ENCODE peak calls at places on chromosomes 16 and 17, in six cellular contexts. N is GM12878, F is A549, G is HCT116, L is GM23338, X is Panc1. T is an unnamed sample.

GRCh38 chr17:18981642-18982424 is 22.7 kb downstream of the FAM83G start:
- DNase-seq in N (no peak), F (peak), G (peak), L (no peak), X (peak), T (no peak)

GRCh38 chr16:27999687-28000086 is 63.8 kb downstream of the GSG1L start:
- DNase-seq in N (no peak), F (no peak), G (no peak), L (no peak), X (no peak), T (no peak)

GRCh38 chr17:44398692-44399691 is 9.5 kb upstream of the ITGA2B start:
- DNase-seq in N (no peak), F (no peak), G (no peak), L (no peak), X (no peak), T (no peak)

GRCh38 chr16:58038219-58038641 is 12.7 kb downstream of the MMP15 start:
- DNase-seq in N (no peak), F (no peak), G (no peak), L (no peak), X (no peak), T (peak)

GRCh38 chr16:53071748-53072301 is 17.0 kb downstream of the CHD9 start:
- DNase-seq in N (no peak), F (no peak), G (no peak), L (no peak), X (no peak), T (peak)

GRCh38 chr17:21298983-21299519 is 14.5 kb downstream of the MAP2K3 start:
- DNase-seq in N (no peak), F (no peak), G (no peak), L (no peak), X (no peak), T (no peak)

GRCh38 chr17:79630120-79630519 is 19.3 kb upstream of the RBFOX3 start:
- DNase-seq in N (no peak), F (peak), G (no peak), L (no peak), X (no peak), T (peak)

GRCh38 chr16:66511615-66512500 is 38.1 kb downstream of the TK2 start:
- DNase-seq in N (no peak), F (peak), G (peak), L (peak), X (no peak), T (no peak)

GRCh38 chr17:40671282-40671681 is 6.3 kb upstream of the KRT222 start:
- DNase-seq in N (no peak), F (no peak), G (no peak), L (no peak), X (no peak), T (no peak)

GRCh38 chr17:9899280-9900018 is 5.6 kb downstream of the RCVRN start:
- DNase-seq in N (no peak), F (no peak), G (no peak), L (no peak), X (no peak), T (no peak)

GRCh38 chr17:31318298-31319190 is 2.9 kb downstream of the EVI2A start:
- DNase-seq in N (peak), F (no peak), G (no peak), L (peak), X (no peak), T (no peak)

GRCh38 chr17:66580178-66580577 is 254.7 kb upstream of the CACNG5 start:
- DNase-seq in N (no peak), F (peak), G (no peak), L (peak), X (no peak), T (no peak)

GRCh38 chr17:42194133-42194899 is at the start of gene GHDC:
- DNase-seq in N (peak), F (peak), G (peak), L (peak), X (no peak), T (peak)

GRCh38 chr16:20952144-20952797 is 51.7 kb downstream of the LYRM1 start:
- DNase-seq in N (no peak), F (no peak), G (peak), L (peak), X (no peak), T (no peak)

GRCh38 chr17:4440690-4441686 is 7.2 kb downstream of the SPNS3 start:
- DNase-seq in N (no peak), F (no peak), G (no peak), L (no peak), X (no peak), T (peak)

GRCh38 chr17:58005031-58005727 is 1.9 kb downstream of the SRSF1 start:
- DNase-seq in N (no peak), F (peak), G (no peak), L (no peak), X (no peak), T (no peak)

GRCh38 chr17:37755455-37755854 is 10.6 kb upstream of the HNF1B start:
- DNase-seq in N (no peak), F (no peak), G (no peak), L (no peak), X (no peak), T (no peak)

GRCh38 chr17:14119546-14119945 is 50.2 kb downstream of the COX10 start:
- DNase-seq in N (no peak), F (no peak), G (no peak), L (no peak), X (no peak), T (no peak)

GRCh38 chr17:71111460-71111859 is 942.1 kb downstream of the KCNJ2 start:
- DNase-seq in N (no peak), F (no peak), G (no peak), L (no peak), X (no peak), T (no peak)

GRCh38 chr17:75194879-75195278 is 10.6 kb upstream of the NUP85 start:
- DNase-seq in N (no peak), F (no peak), G (no peak), L (no peak), X (no peak), T (no peak)

GRCh38 chr16:86133847-86134375 is 234.9 kb downstream of the IRF8 start:
- DNase-seq in N (no peak), F (no peak), G (no peak), L (no peak), X (no peak), T (no peak)

GRCh38 chr17:57861000-57861736 is 11.3 kb upstream of the MRPS23 start:
- DNase-seq in N (no peak), F (peak), G (peak), L (peak), X (no peak), T (peak)

GRCh38 chr17:42153919-42154491 is 784 bp downstream of the RAB5C start:
- DNase-seq in N (no peak), F (no peak), G (no peak), L (peak), X (no peak), T (no peak)

GRCh38 chr16:77424841-77425604 is 9.8 kb downstream of the ADAMTS18 start:
- DNase-seq in N (no peak), F (no peak), G (no peak), L (no peak), X (no peak), T (no peak)

GRCh38 chr17:41634639-41635038 is 10.3 kb upstream of the KRT17 start:
- DNase-seq in N (no peak), F (no peak), G (no peak), L (no peak), X (no peak), T (no peak)

GRCh38 chr16:52713740-52714139 is 166.8 kb upstream of the TOX3 start:
- DNase-seq in N (no peak), F (no peak), G (no peak), L (no peak), X (no peak), T (no peak)

GRCh38 chr17:39461911-39462641 is 790 bp downstream of the CDK12 start:
- DNase-seq in N (peak), F (no peak), G (no peak), L (peak), X (no peak), T (peak)

GRCh38 chr16:80806957-80807356 is 2.6 kb upstream of the CDYL2 start:
- DNase-seq in N (no peak), F (peak), G (no peak), L (no peak), X (no peak), T (no peak)

GRCh38 chr16:51237207-51237606 is 86.1 kb upstream of the SALL1 start:
- DNase-seq in N (no peak), F (no peak), G (no peak), L (no peak), X (no peak), T (no peak)

GRCh38 chr16:86836503-86837125 is 258.3 kb downstream of the FOXL1 start:
- DNase-seq in N (no peak), F (no peak), G (no peak), L (no peak), X (no peak), T (no peak)

GRCh38 chr16:58501242-58502131 is 1.5 kb downstream of the NDRG4 start:
- DNase-seq in N (no peak), F (no peak), G (no peak), L (peak), X (no peak), T (peak)

GRCh38 chr16:87608400-87608985 is 6.2 kb downstream of the JPH3 start:
- DNase-seq in N (no peak), F (peak), G (no peak), L (peak), X (no peak), T (no peak)

GRCh38 chr17:76725580-76726230 is 701 bp downstream of the JMJD6 start:
- DNase-seq in N (no peak), F (peak), G (no peak), L (peak), X (no peak), T (peak)
- TF ChIP-seq REST in N (no peak), F (no peak), G (no peak), L (no peak), X (no peak), T (no peak)

GRCh38 chr17:76720211-76720610 is 6.2 kb downstream of the JMJD6 start:
- DNase-seq in N (no peak), F (no peak), G (no peak), L (no peak), X (no peak), T (no peak)
- TF ChIP-seq REST in N (no peak), F (no peak), G (no peak), L (no peak), X (no peak), T (no peak)

GRCh38 chr16:15529673-15530072 is 95.3 kb downstream of the BMERB1 start:
- DNase-seq in N (no peak), F (no peak), G (no peak), L (no peak), X (no peak), T (no peak)

GRCh38 chr16:15524966-15525365 is 90.6 kb downstream of the BMERB1 start:
- DNase-seq in N (no peak), F (no peak), G (no peak), L (no peak), X (no peak), T (no peak)

GRCh38 chr16:15526097-15526496 is 91.7 kb downstream of the BMERB1 start:
- DNase-seq in N (no peak), F (no peak), G (no peak), L (no peak), X (no peak), T (no peak)

GRCh38 chr16:15523939-15524338 is 89.6 kb downstream of the BMERB1 start:
- DNase-seq in N (no peak), F (no peak), G (no peak), L (no peak), X (no peak), T (no peak)

GRCh38 chr16:15526731-15527130 is 92.3 kb downstream of the BMERB1 start:
- DNase-seq in N (no peak), F (no peak), G (no peak), L (no peak), X (no peak), T (no peak)
- TF ChIP-seq REST in N (no peak), F (no peak), G (no peak), L (no peak), X (no peak), T (no peak)

DNA sequence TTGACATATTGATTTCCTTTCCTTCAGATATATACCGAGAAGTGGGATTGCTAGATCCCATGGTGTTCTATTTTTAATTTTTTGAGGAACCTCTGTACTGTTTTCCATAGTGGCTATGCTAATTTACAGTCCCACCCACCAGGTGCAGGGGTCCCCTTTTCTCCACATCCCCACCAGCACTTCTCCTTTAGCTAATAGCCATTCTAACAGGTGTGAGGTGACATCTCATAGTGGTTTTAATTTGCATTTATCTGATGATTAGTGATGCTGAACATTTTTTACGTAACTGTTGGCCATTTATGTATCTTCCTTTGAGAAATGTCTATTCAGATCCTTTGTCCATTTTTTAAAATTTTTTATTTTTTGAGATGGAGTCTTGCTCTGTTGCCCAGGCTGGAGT is 93.9 kb downstream of the SDR42E1 start:
- DNase-seq in N (no peak), F (no peak), G (no peak), L (no peak), X (no peak), T (no peak)
- TF ChIP-seq REST in N (no peak), F (no peak), G (no peak), L (no peak), X (no peak), T (no peak)

GRCh38 chr17:29241015-29241963 is 5.4 kb upstream of the CRYBA1 start:
- DNase-seq in N (no peak), F (peak), G (peak), L (peak), X (peak), T (peak)
- TF ChIP-seq REST in N (no peak), F (no peak), G (no peak), L (no peak), X (no peak), T (peak)

DNA sequence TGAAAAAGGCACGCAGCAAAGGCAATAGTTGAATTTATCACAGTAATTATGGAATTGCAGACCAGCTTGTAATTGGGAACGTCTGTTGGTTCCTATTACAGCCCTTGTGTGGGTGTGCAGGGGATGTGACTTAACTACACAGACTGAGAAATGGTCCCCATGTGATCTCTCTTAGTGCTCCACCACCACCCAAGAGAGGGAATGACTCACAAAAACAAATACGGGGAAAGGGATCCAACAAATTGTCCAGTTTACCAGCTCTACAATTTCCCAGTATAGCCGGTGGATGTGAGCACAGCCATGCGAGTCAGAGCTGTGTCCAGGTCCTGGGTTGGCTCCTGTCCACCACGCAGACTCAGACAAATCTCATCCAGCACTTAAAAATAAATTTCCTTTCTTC is 337.9 kb downstream of the GRIN2A start:
- DNase-seq in N (no peak), F (peak), G (no peak), L (no peak), X (no peak), T (no peak)
- TF ChIP-seq REST in N (no peak), F (no peak), G (no peak), L (no peak), X (no peak), T (no peak)

DNA sequence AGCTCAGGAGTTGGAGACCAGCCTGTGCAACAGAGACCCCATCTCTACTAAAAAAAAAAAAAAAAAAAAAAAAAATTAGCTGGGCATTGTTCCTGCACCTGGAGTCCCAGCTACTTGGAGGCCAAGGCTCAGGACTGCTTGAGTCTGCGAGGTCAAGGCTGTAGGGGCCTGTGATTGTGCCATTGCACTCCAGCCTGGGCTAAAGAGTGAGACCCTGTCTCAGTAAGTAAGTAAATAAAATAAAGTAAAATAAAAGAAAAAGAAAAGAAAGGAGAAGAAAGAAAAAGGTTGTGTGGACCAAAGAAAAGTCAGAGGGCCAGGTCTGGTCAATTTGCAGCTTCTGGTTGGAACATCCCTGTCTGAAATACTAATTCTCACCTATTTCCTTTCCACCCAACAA is 18.4 kb downstream of the MT1X start:
- DNase-seq in N (no peak), F (no peak), G (no peak), L (no peak), X (no peak), T (no peak)
- TF ChIP-seq REST in N (no peak), F (no peak), G (no peak), L (no peak), X (no peak), T (no peak)